ENCODE peak calls at places on chromosomes 2 and 18, in eight cellular contexts. Y, I, U, R, O, S, P and G are unnamed samples.

GRCh38 chr2:20596973-20597867 is 53.7 kb downstream of the HS1BP3 start:
- DNase-seq in O (no peak), P (no peak), S (no peak), R (no peak), Y (no peak), I (no peak), U (peak; percentile 64), G (no peak)

GRCh38 chr2:10707831-10708230 is 13.6 kb upstream of the ATP6V1C2 start:
- DNase-seq in R (no peak), U (no peak), S (no peak), O (no peak), I (no peak), P (no peak), Y (no peak), G (no peak)

GRCh38 chr2:20050104-20050711 is 1.2 kb downstream of the LAPTM4A start:
- DNase-seq in I (peak; percentile 86), U (peak; percentile 64), Y (peak; percentile 59), O (peak; percentile 82), R (no peak), P (peak; percentile 30), S (peak; percentile 37), G (peak; percentile 9)

GRCh38 chr2:37189452-37190153 is 1.1 kb upstream of the SULT6B1 start:
- DNase-seq in S (no peak), O (peak; percentile 84), P (no peak), U (peak; percentile 70), R (peak; percentile 89), I (peak; percentile 96), Y (no peak), G (peak; percentile 89)

GRCh38 chr2:161586517-161587167 is 37.6 kb upstream of the SLC4A10 start:
- DNase-seq in Y (peak; percentile 26), S (no peak), R (peak; percentile 23), P (peak; percentile 27), O (peak; percentile 55), U (peak; percentile 15), I (peak; percentile 51), G (peak; percentile 63)

GRCh38 chr2:14516844-14517243 is 115.7 kb upstream of the LRATD1 start:
- DNase-seq in I (peak; percentile 92), Y (no peak), U (no peak), P (no peak), S (no peak), R (no peak), O (peak; percentile 97), G (no peak)

GRCh38 chr2:9462872-9463697 is 11.3 kb upstream of the IAH1 start:
- DNase-seq in U (no peak), R (no peak), S (no peak), Y (no peak), I (no peak), P (no peak), O (no peak), G (no peak)

GRCh38 chr18:3816601-3817363 is 366.8 kb downstream of the TGIF1 start:
- DNase-seq in Y (no peak), R (no peak), S (no peak), I (peak; percentile 95), O (peak; percentile 42), U (peak; percentile 65), P (no peak), G (no peak)

GRCh38 chr2:12152888-12153287 is 406.5 kb downstream of the LPIN1 start:
- DNase-seq in O (no peak), I (no peak), P (no peak), R (no peak), U (no peak), S (no peak), Y (no peak), G (no peak)

GRCh38 chr2:152481881-152482280 is 146.9 kb downstream of the FMNL2 start:
- DNase-seq in I (no peak), S (no peak), Y (no peak), O (peak; percentile 24), R (no peak), P (no peak), U (no peak), G (no peak)

GRCh38 chr18:37450434-37451133 is 115.0 kb downstream of the CELF4 start:
- DNase-seq in O (no peak), U (peak; percentile 87), Y (no peak), R (no peak), S (no peak), I (no peak), P (peak; percentile 81), G (peak; percentile 89)

GRCh38 chr18:67864677-67865340 is 348.3 kb upstream of the DSEL start:
- DNase-seq in Y (no peak), R (no peak), I (peak; percentile 94), U (no peak), O (peak; percentile 60), P (no peak), S (no peak), G (no peak)

GRCh38 chr2:3160751-3161330 is 216.8 kb downstream of the EIPR1 start:
- DNase-seq in R (no peak), O (no peak), U (no peak), S (no peak), P (no peak), I (no peak), Y (no peak), G (no peak)

GRCh38 chr18:48806551-48807261 is 144.1 kb downstream of the SMAD7 start:
- DNase-seq in R (peak; percentile 12), U (no peak), O (no peak), Y (no peak), I (peak; percentile 64), P (no peak), S (peak; percentile 76), G (peak; percentile 17)

GRCh38 chr18:38369772-38370690 is 804.4 kb upstream of the CELF4 start:
- DNase-seq in P (no peak), Y (no peak), U (no peak), O (no peak), S (peak; percentile 68), I (no peak), R (no peak), G (no peak)

GRCh38 chr2:105969552-105969951 is 224.5 kb downstream of the UXS1 start:
- DNase-seq in P (peak; percentile 23), O (peak; percentile 27), Y (peak; percentile 35), U (no peak), S (no peak), R (peak; percentile 27), I (no peak), G (peak; percentile 77)

GRCh38 chr18:26863122-26863879 is 2.2 kb downstream of the AQP4 start:
- DNase-seq in P (peak; percentile 78), R (no peak), I (peak; percentile 3), U (peak; percentile 64), O (peak; percentile 33), S (no peak), Y (no peak), G (peak; percentile 75)

GRCh38 chr2:168705534-168706470 is 96.6 kb upstream of the NOSTRIN start:
- DNase-seq in Y (peak; percentile 7), O (peak; percentile 51), P (no peak), S (peak; percentile 38), I (peak; percentile 60), U (peak; percentile 31), R (no peak), G (peak; percentile 68)

GRCh38 chr2:129797489-129798300 is 181.8 kb upstream of the RAB6C start:
- DNase-seq in O (no peak), P (no peak), S (no peak), U (no peak), I (no peak), Y (no peak), R (no peak), G (no peak)

GRCh38 chr2:48114256-48114655 is 208.0 kb upstream of the FBXO11 start:
- DNase-seq in O (peak; percentile 79), I (peak; percentile 68), S (no peak), Y (no peak), R (peak; percentile 83), U (peak; percentile 89), P (no peak), G (no peak)

GRCh38 chr2:39419282-39420223 is 17.5 kb downstream of the MAP4K3 start:
- DNase-seq in R (no peak), P (no peak), U (no peak), Y (no peak), S (no peak), O (no peak), I (peak; percentile 47), G (no peak)
- TF ChIP-seq EZH2phosphoT487 in R (no peak), P (no peak), U (no peak), Y (no peak), S (no peak), O (no peak), I (no peak), G (no peak)

GRCh38 chr18:55586841-55587240 is 1.2 kb downstream of the TCF4 start:
- DNase-seq in I (peak; percentile 68), U (peak; percentile 14), Y (peak; percentile 37), O (no peak), P (peak; percentile 17), R (no peak), S (no peak), G (no peak)
- H3K4me2 ChIP-seq in I (peak overlapping the region; percentile 91), U (peak overlapping the region; percentile 71), Y (peak overlapping the region; percentile 81), O (peak overlapping the region; percentile 84), P (peak overlapping the region; percentile 80), R (no peak overlapping the region), S (no peak overlapping the region), G (peak overlapping the region; percentile 80)

GRCh38 chr2:74103763-74104162 is 43.9 kb downstream of the BOLA3 start:
- DNase-seq in O (no peak), U (no peak), I (no peak), Y (no peak), S (no peak), P (no peak), R (no peak), G (no peak)
- TF ChIP-seq EZH2phosphoT487 in O (no peak), U (no peak), I (no peak), Y (no peak), S (no peak), P (no peak), R (no peak), G (no peak)

DNA sequence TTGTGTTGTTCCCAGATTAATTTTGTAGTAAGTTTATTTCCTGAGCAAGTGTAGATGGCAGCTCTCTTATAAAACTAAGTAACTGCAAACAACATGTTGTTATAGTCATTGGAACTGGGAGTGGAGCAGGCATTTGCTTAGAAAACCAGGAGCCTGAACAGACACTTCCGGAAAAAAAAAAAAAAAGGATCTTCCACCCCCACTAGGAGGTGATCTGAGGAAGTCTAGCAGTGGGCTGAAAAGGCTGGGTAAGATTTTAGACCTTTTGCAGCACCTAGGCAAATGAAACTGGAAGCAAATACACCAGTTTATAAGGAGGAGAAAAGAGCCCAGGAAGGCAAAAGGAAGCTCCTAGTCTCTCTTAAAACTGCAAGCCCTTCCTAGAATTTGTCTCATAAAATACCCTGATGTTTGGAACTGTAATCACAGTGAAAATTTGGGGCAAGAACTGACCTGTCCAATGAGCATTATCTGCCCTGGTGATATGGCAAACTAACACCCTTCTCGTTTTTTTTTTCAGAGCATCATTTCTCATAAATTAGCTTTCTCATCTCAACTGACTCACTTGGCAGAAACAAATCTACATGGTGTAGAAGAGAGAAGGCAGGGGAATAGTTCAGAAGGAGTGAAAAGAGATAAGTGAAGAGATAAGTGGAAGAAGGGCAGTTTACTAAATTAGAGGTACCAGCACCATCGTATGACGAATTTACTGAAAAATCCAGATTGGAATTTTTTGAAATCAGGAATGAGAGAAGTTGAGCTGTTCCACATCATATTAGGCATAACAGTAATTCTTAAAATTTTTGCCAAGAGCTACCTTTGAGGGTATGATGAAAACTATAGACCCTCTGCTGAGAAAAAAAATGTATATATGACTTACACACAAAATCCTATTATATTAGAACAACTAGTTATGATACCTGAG is 4.2 kb upstream of the CCNYL1 start:
- DNase-seq in R (no peak), S (no peak), Y (no peak), U (no peak), I (no peak), O (no peak), P (no peak), G (peak; percentile 34)
- H3K4me2 ChIP-seq in R (no peak overlapping the region), S (peak overlapping the region; percentile 43), Y (no peak overlapping the region), U (no peak overlapping the region), I (no peak overlapping the region), O (peak overlapping the region; percentile 24), P (no peak overlapping the region), G (no peak overlapping the region)

GRCh38 chr2:207256026-207256425 is 90.3 kb upstream of the KLF7 start:
- DNase-seq in R (no peak), U (no peak), Y (no peak), S (no peak), P (no peak), O (no peak), I (no peak), G (no peak)
- TF ChIP-seq EZH2phosphoT487 in R (no peak), U (no peak), Y (no peak), S (no peak), P (no peak), O (no peak), I (no peak), G (no peak)